ENCODE peak calls at places on chromosomes 7 and 10, in four cellular contexts. N is IMR-90, Z is H1, K is ovary. I is an unnamed sample. For H3K4me1, the result is how much of the 10 kb centered on the place peaks cover.

GRCh38 chr7:15236958-15237357 is 324.9 kb downstream of the AGMO start:
- DNase-seq in N (no peak), Z (no peak), K (no peak), I (no peak)

GRCh38 chr10:5943536-5943935 is 33.8 kb downstream of the IL15RA start:
- DNase-seq in N (peak), Z (no peak), K (peak), I (no peak)

GRCh38 chr10:22369433-22370072 is 24.3 kb downstream of the SPAG6 start:
- DNase-seq in N (peak), Z (no peak), K (no peak), I (no peak)

GRCh38 chr10:56082169-56082568 is 278.9 kb downstream of the ZWINT start:
- DNase-seq in N (no peak), Z (no peak), K (no peak), I (no peak)

GRCh38 chr7:143429770-143430698 is 13.2 kb upstream of the TAS2R60 start:
- DNase-seq in N (peak), Z (no peak), K (no peak), I (no peak)

GRCh38 chr7:31000161-31000693 is 36.5 kb downstream of the GHRHR start:
- DNase-seq in N (no peak), Z (no peak), K (no peak), I (no peak)

GRCh38 chr7:131927770-131928169 is 371.3 kb upstream of the PODXL start:
- DNase-seq in N (no peak), Z (no peak), K (no peak), I (peak)

GRCh38 chr10:12195281-12195602 is 449 bp downstream of the NUDT5 start:
- DNase-seq in N (no peak), Z (no peak), K (no peak), I (no peak)

GRCh38 chr10:72001026-72001380 is 36.8 kb downstream of the CHST3 start:
- DNase-seq in N (no peak), Z (no peak), K (no peak), I (no peak)

GRCh38 chr7:115748123-115748738 is 282.3 kb downstream of the TFEC start:
- DNase-seq in N (peak), Z (no peak), K (no peak), I (no peak)

GRCh38 chr10:97632949-97633884 is at the start of gene MORN4:
- DNase-seq in N (peak), Z (peak), K (peak), I (peak)

GRCh38 chr10:19347592-19347991 is 299.0 kb downstream of the MALRD1 start:
- DNase-seq in N (no peak), Z (no peak), K (no peak), I (no peak)

GRCh38 chr7:127813991-127814556 is 162.1 kb downstream of the SND1 start:
- DNase-seq in N (peak), Z (no peak), K (no peak), I (no peak)

GRCh38 chr10:125095776-125096175 is 64.6 kb downstream of the CTBP2 start:
- DNase-seq in N (no peak), Z (no peak), K (no peak), I (no peak)

GRCh38 chr7:25117226-25118047 is 7.6 kb downstream of the CYCS start:
- DNase-seq in N (peak), Z (no peak), K (no peak), I (no peak)

GRCh38 chr7:25118048-25118753 is 6.9 kb downstream of the CYCS start:
- DNase-seq in N (no peak), Z (no peak), K (no peak), I (no peak)

GRCh38 chr7:25116621-25117020 is 8.4 kb downstream of the CYCS start:
- DNase-seq in N (peak), Z (no peak), K (no peak), I (peak)

GRCh38 chr7:25121599-25121998 is 3.5 kb downstream of the CYCS start:
- DNase-seq in N (no peak), Z (no peak), K (no peak), I (no peak)

DNA sequence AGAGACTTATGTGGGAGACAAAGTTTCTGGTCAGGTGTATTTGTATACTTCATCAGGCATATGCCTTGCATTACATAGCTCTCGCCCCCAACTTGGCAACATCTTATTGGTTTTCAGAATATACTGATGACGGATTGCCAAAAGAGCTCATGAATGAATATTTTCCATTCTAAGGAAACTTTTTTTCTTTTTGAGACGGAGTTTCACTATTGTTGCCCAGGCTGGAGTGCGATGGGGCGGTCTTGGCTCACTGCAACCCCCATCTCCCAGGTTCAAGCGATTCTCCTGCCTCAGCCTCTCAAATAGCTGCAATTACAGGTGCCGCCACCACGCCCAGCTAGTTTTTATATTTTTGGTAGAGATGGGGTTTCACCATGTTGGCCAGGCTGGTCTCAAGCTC is 6.0 kb downstream of the CYCS start:
- DNase-seq in N (no peak), Z (no peak), K (no peak), I (no peak)
- H3K4me1 ChIP-seq in N (under half), Z (under half), K (under half), I (under half)

GRCh38 chr10:109824206-109824605 is 99.1 kb downstream of the XPNPEP1 start:
- DNase-seq in N (no peak), Z (no peak), K (no peak), I (no peak)
- TF ChIP-seq POLR2A in N (no peak), Z (no peak), K (no peak), I (no peak)

GRCh38 chr10:95657250-95657649 is 739 bp upstream of the ALDH18A1 start:
- DNase-seq in N (no peak), Z (no peak), K (no peak), I (no peak)

GRCh38 chr10:95660283-95660682 is 3.8 kb upstream of the ALDH18A1 start:
- DNase-seq in N (peak), Z (no peak), K (no peak), I (no peak)

GRCh38 chr10:95653895-95654294 is 2.6 kb downstream of the ALDH18A1 start:
- DNase-seq in N (no peak), Z (no peak), K (no peak), I (no peak)

GRCh38 chr10:95655571-95656290 is 780 bp downstream of the ALDH18A1 start:
- DNase-seq in N (peak), Z (no peak), K (no peak), I (no peak)

GRCh38 chr10:95656291-95657164 is at the start of gene ALDH18A1:
- DNase-seq in N (peak), Z (peak), K (peak), I (no peak)
- H3K27ac ChIP-seq in N (peak), Z (no peak), K (no peak), I (peak)

DNA sequence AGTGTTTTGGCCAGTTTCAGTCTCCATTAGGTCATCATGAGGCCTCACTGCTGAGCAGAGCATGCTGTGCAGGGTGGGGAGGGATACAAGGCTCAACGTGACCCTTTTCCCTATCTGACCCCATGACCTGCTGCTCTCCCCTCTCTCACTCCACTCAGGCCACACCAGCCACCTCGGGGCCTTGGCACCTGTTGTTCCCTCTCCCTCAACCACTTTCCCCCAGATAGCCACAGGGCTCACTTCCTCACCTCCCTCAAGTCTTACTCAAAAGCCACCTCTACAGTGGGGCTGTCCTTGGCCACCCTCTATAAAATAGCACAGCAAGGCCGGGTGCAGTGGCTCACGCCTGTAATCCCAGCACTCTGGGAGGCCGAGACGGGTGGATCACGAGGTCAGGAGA is 13.9 kb downstream of the SH3PXD2A start:
- DNase-seq in N (no peak), Z (no peak), K (no peak), I (no peak)
- H3K4me1 ChIP-seq in N (under half), Z (under half), K (under half), I (half or more)

GRCh38 chr10:23395017-23395416 is 43.9 kb upstream of the OTUD1 start:
- DNase-seq in N (no peak), Z (no peak), K (no peak), I (no peak)
- TF ChIP-seq POLR2A in N (no peak), Z (no peak), K (no peak), I (no peak)

DNA sequence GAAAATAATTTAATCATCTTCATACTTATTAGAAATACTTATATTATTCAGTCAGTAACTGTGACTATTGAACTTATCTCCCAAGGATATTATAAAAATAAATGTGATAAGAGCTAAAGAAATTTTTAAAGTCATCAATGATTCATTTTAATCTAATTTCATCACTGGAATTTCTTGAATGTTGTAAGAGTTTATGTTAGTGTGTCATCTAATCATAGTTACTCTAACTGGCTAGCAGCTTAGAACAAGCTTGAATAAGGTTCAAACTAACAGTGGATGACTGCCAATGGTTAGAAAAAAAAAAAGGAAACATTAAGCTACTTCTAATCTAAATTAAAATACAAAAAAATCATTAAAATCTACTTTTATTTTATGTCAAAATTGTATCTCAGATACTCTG is 1066.3 kb downstream of the CNTNAP2 start:
- DNase-seq in N (peak), Z (no peak), K (no peak), I (no peak)
- H3K27ac ChIP-seq in N (no peak), Z (no peak), K (no peak), I (no peak)

DNA sequence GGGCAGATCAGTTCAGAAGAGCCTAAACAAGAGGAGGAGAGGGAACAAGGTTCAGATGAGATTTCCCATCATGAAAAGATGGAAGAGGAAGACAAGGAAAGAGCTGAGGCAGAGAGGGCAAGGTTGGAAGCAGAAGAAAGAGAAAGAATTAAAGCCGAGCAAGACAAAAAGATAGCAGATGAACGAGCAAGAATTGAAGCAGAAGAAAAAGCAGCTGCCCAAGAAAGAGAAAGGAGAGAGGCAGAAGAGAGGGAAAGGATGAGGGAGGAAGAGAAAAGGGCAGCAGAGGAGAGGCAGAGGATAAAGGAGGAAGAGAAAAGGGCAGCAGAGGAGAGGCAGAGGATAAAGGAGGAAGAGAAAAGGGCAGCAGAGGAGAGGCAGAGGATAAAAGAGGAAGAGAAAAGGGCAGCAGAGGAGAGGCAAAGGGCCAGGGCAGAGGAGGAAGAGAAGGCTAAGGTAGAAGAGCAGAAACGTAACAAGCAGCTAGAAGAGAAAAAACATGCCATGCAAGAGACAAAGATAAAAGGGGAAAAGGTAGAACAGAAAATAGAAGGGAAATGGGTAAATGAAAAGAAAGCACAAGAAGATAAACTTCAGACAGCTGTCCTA is 52.7 kb upstream of the AGBL3 start:
- DNase-seq in N (no peak), Z (no peak), K (no peak), I (no peak)
- H3K4me1 ChIP-seq in N (under half), Z (under half), K (under half), I (under half)

GRCh38 chr10:14571866-14572507 is 202.7 kb downstream of the FAM107B start:
- DNase-seq in N (peak), Z (no peak), K (no peak), I (no peak)
- TF ChIP-seq POLR2A in N (no peak), Z (no peak), K (no peak), I (no peak)

GRCh38 chr10:32957341-32958084 is 517 bp downstream of the ITGB1 start:
- DNase-seq in N (no peak), Z (peak), K (peak), I (no peak)

GRCh38 chr10:32958085-32958991 is at the start of gene ITGB1:
- DNase-seq in N (peak), Z (peak), K (peak), I (no peak)

GRCh38 chr10:32955790-32956189 is 2.2 kb downstream of the ITGB1 start:
- DNase-seq in N (no peak), Z (no peak), K (no peak), I (no peak)

GRCh38 chr10:32955299-32955772 is 2.7 kb downstream of the ITGB1 start:
- DNase-seq in N (no peak), Z (no peak), K (no peak), I (no peak)

GRCh38 chr10:32956365-32957197 is 1.4 kb downstream of the ITGB1 start:
- DNase-seq in N (no peak), Z (no peak), K (no peak), I (no peak)
- H3K27ac ChIP-seq in N (peak), Z (no peak), K (peak), I (peak)

I was measured in vagina.